ENCODE peak calls at places on chromosomes 13 and 19, in ten cellular contexts. Q, Z, F, E, I, L, O, T, U and B are unnamed samples.

GRCh38 chr13:77235456-77236022 is 91.4 kb downstream of the MYCBP2 start:
- DNase-seq in Q (no peak), Z (no peak), F (no peak), E (no peak), I (no peak), L (no peak), O (no peak), T (no peak), U (no peak), B (no peak)

GRCh38 chr13:51262501-51263211 is 40.5 kb downstream of the FAM124A start:
- DNase-seq in Q (no peak), Z (no peak), F (no peak), E (no peak), I (no peak), L (no peak), O (no peak), T (no peak), U (no peak), B (no peak)

GRCh38 chr13:21033866-21034601 is 27.4 kb downstream of the LATS2 start:
- DNase-seq in Q (no peak), Z (peak), F (peak), E (no peak), I (peak), L (no peak), O (no peak), T (peak), U (no peak), B (no peak)

GRCh38 chr13:38763446-38764381 is 76.8 kb downstream of the FREM2 start:
- DNase-seq in Q (peak), Z (peak), F (peak), E (no peak), I (peak), L (no peak), O (peak), T (no peak), U (no peak), B (no peak)

GRCh38 chr19:2590630-2591399 is 111.7 kb downstream of the GNG7 start:
- DNase-seq in Q (no peak), Z (no peak), F (no peak), E (no peak), I (no peak), L (no peak), O (no peak), T (no peak), U (no peak), B (no peak)

GRCh38 chr19:53900191-53900860 is 8.8 kb upstream of the CACNG7 start:
- DNase-seq in Q (no peak), Z (no peak), F (no peak), E (no peak), I (no peak), L (no peak), O (no peak), T (no peak), U (no peak), B (no peak)

GRCh38 chr19:34131100-34131499 is 41.2 kb upstream of the LSM14A start:
- DNase-seq in Q (no peak), Z (no peak), F (no peak), E (no peak), I (no peak), L (no peak), O (no peak), T (no peak), U (no peak), B (no peak)

GRCh38 chr19:1510442-1510806 is 2.4 kb downstream of the ADAMTSL5 start:
- DNase-seq in Q (no peak), Z (no peak), F (no peak), E (no peak), I (no peak), L (no peak), O (no peak), T (no peak), U (no peak), B (no peak)

GRCh38 chr13:96141032-96141431 is 51.1 kb downstream of the HS6ST3 start:
- DNase-seq in Q (peak), Z (no peak), F (peak), E (no peak), I (peak), L (no peak), O (no peak), T (no peak), U (no peak), B (no peak)

GRCh38 chr19:3682741-3683404 is 17.4 kb downstream of the PIP5K1C start:
- DNase-seq in Q (peak), Z (no peak), F (peak), E (no peak), I (peak), L (peak), O (no peak), T (peak), U (no peak), B (no peak)

GRCh38 chr19:18697680-18698079 is 14.2 kb downstream of the CRTC1 start:
- DNase-seq in Q (no peak), Z (no peak), F (no peak), E (no peak), I (no peak), L (no peak), O (no peak), T (no peak), U (no peak), B (no peak)

GRCh38 chr19:1248454-1249297 is at the start of gene MIDN:
- DNase-seq in Q (peak), Z (peak), F (peak), E (peak), I (peak), L (peak), O (peak), T (peak), U (no peak), B (peak)

GRCh38 chr13:109145631-109146030 is 516.2 kb downstream of the MYO16 start:
- DNase-seq in Q (peak), Z (peak), F (peak), E (peak), I (peak), L (no peak), O (peak), T (peak), U (no peak), B (no peak)
- TF ChIP-seq CTCF in Q (peak), Z (peak), F (peak), E (peak), I (peak), L (peak), O (peak), T (peak), U (peak), B (peak)

DNA sequence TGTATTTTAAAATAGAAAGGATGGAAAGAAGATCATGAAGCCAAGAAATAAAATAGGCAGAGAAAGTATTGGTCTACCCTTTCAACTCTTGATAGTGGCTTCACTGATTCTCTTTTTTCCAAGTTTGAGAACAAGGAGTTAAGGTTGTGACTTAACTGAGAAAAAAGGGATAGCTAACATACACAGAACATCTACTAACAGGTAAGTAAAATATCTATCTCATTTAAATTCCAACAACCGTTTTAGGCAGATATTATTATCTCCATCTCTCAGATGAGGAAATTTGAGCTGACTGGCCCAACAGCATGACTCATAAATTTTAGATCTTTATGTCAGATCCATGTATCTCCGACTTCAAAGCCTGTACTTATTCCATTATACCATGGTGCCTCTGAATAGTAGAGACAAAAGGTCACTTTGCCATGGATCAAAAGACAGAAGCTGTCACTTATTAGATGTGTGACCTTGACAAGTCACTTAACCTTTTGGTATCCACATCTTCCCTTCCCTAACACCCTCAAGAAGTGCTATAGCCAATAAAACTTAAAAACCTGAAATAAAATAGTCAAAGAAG is 152.1 kb downstream of the DACH1 start:
- DNase-seq in Q (no peak), Z (no peak), F (no peak), E (no peak), I (no peak), L (no peak), O (no peak), T (no peak), U (no peak), B (no peak)
- TF ChIP-seq CTCF in Q (no peak), Z (no peak), F (no peak), E (no peak), I (no peak), L (no peak), O (no peak), T (no peak), U (no peak), B (no peak)

GRCh38 chr13:104979281-104979680 is 1556.2 kb downstream of the EFNB2 start:
- DNase-seq in Q (no peak), Z (no peak), F (no peak), E (no peak), I (no peak), L (no peak), O (no peak), T (no peak), U (no peak), B (no peak)
- TF ChIP-seq CTCF in Q (no peak), Z (no peak), F (no peak), E (no peak), I (no peak), L (no peak), O (no peak), T (no peak), U (no peak), B (no peak)

DNA sequence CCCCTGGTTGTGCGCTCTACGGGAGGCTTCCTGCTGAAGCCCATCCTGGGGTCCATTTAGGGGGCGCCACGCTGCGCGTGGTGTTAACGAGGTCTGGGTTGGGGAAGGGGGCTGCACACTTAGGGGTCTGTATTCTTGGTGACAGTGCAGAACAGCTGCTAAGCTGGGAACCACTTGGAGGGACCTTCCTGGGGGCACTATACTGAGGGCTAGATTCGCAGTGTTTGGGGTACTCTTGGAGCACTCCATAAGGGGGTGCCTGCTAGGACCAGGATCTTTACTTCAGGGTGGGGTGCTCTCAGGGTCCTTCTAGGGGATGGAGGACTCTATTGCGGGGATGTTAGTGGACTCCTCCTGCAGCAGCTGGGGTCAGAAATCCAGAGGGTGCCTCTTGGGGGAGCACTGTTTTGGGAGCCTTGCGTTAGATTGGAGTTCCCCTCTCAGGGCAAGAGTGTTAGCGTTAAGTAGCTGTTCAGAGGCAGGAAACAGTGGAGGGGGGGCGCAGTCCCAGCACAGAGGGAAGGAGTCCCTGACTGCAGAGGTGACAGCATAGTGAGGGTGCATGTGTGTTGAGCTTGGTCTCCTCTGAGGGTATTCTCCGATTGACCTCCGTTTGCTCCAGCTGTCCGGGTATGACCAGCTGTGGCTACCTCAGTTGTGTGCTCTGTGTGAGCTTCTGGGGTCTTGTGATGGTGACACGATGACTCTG is 1.1 kb downstream of the PDE4A start:
- DNase-seq in Q (no peak), Z (no peak), F (no peak), E (no peak), I (no peak), L (no peak), O (no peak), T (no peak), U (no peak), B (no peak)
- TF ChIP-seq CTCF in Q (no peak), Z (peak), F (no peak), E (no peak), I (no peak), L (peak), O (no peak), T (no peak), U (no peak), B (no peak)

GRCh38 chr13:30676672-30677071 is 58.7 kb upstream of the ALOX5AP start:
- DNase-seq in Q (peak), Z (peak), F (peak), E (no peak), I (peak), L (no peak), O (no peak), T (no peak), U (no peak), B (no peak)
- TF ChIP-seq CTCF in Q (peak), Z (peak), F (peak), E (no peak), I (peak), L (no peak), O (no peak), T (peak), U (no peak), B (no peak)

GRCh38 chr19:13370948-13371347 is 135.3 kb downstream of the CACNA1A start:
- DNase-seq in Q (no peak), Z (no peak), F (no peak), E (no peak), I (no peak), L (no peak), O (no peak), T (no peak), U (no peak), B (no peak)

GRCh38 chr19:13363235-13363634 is 143.0 kb downstream of the CACNA1A start:
- DNase-seq in Q (no peak), Z (no peak), F (no peak), E (no peak), I (no peak), L (no peak), O (no peak), T (no peak), U (no peak), B (no peak)

GRCh38 chr19:13363954-13364353 is 142.3 kb downstream of the CACNA1A start:
- DNase-seq in Q (no peak), Z (no peak), F (no peak), E (no peak), I (no peak), L (no peak), O (no peak), T (no peak), U (no peak), B (no peak)

GRCh38 chr19:13366529-13367143 is 139.6 kb downstream of the CACNA1A start:
- DNase-seq in Q (peak), Z (peak), F (peak), E (no peak), I (peak), L (peak), O (peak), T (no peak), U (no peak), B (no peak)
- TF ChIP-seq CTCF in Q (peak), Z (peak), F (peak), E (peak), I (peak), L (peak), O (peak), T (no peak), U (no peak), B (no peak)